ENCODE peak calls at places on chromosome 18, in six cellular contexts. G is LoVo; L is T1000; J is activated CD8-positive, alpha-beta T cell treated with anti-CD3 and anti-CD28 coated beads for 36 hours; M is AG08395; S is NCI-H1436 treated with DMSO at 0.1 percent for 48 hours. K is an unnamed sample.

GRCh38 chr18:9712130-9712577 is 4.1 kb downstream of the RAB31 start:
- DNase-seq in G (no peak), L (no peak), J (no peak), M (no peak), S (no peak), K (peak; percentile 90)

GRCh38 chr18:56240405-56240804 is 398.0 kb downstream of the TXNL1 start:
- DNase-seq in G (no peak), L (no peak), J (no peak), M (no peak), S (no peak), K (no peak)

GRCh38 chr18:45197526-45197970 is 417.7 kb upstream of the SLC14A2 start:
- DNase-seq in G (no peak), L (no peak), J (peak; percentile 25), M (no peak), S (peak; percentile 79), K (peak; percentile 51)

GRCh38 chr18:63974991-63975390 is 5.1 kb downstream of the SERPINB8 start:
- DNase-seq in G (no peak), L (no peak), J (peak; percentile 51), M (no peak), S (peak; percentile 5), K (no peak)

GRCh38 chr18:37242091-37242490 is 323.5 kb downstream of the CELF4 start:
- DNase-seq in G (no peak), L (no peak), J (no peak), M (no peak), S (no peak), K (no peak)

GRCh38 chr18:55546873-55547704 is 40.9 kb downstream of the TCF4 start:
- DNase-seq in G (no peak), L (peak; percentile 2), J (no peak), M (peak; percentile 58), S (no peak), K (peak; percentile 23)

GRCh38 chr18:80009661-80010550 is 21.5 kb upstream of the TXNL4A start:
- DNase-seq in G (peak; percentile 68), L (peak; percentile 66), J (no peak), M (peak; percentile 97), S (no peak), K (peak; percentile 72)

GRCh38 chr18:7021994-7022840 is 95.4 kb downstream of the LAMA1 start:
- DNase-seq in G (peak; percentile 72), L (no peak), J (peak; percentile 32), M (peak; percentile 38), S (no peak), K (peak; percentile 51)

GRCh38 chr18:80159713-80160636 is 50.9 kb downstream of the ADNP2 start:
- DNase-seq in G (no peak), L (no peak), J (peak; percentile 49), M (no peak), S (no peak), K (peak; percentile 59)

GRCh38 chr18:68147728-68148127 is 567.2 kb downstream of the TMX3 start:
- DNase-seq in G (no peak), L (no peak), J (no peak), M (no peak), S (no peak), K (no peak)

GRCh38 chr18:48631851-48632250 is 93.0 kb downstream of the CTIF start:
- DNase-seq in G (no peak), L (no peak), J (no peak), M (no peak), S (no peak), K (no peak)

K was measured in thyroid gland.